ENCODE peak calls at places on chromosomes 2 and 18, in nine cellular contexts. One of them, this sample, is unnamed.

GRCh38 chr2:148813603-148814065 is 61.4 kb upstream of the KIF5C start:
- DNase-seq in RWPE1: no peak
- DNase-seq in left ventricle myocardium inferior: no peak
- DNase-seq in CD8-positive, alpha-beta T cell: peak; percentile 66
- DNase-seq in A172: no peak
- DNase-seq in activated naive CD8-positive, alpha-beta T cell treated with anti-CD3 and anti-CD28 coated beads, Interleukin-2, amount 50 U/mL, for 24 hours: peak; percentile 68
- DNase-seq in PC-9: no peak
- DNase-seq in activated CD4-positive, alpha-beta T cell treated with anti-CD3 and anti-CD28 coated beads for 36 hours: peak; percentile 88
- DNase-seq in effector memory CD8-positive, alpha-beta T cell: peak; percentile 63
- DNase-seq in this sample: no peak

GRCh38 chr2:210480079-210480478 is 3.5 kb upstream of the LANCL1 start:
- DNase-seq in RWPE1: no peak
- DNase-seq in left ventricle myocardium inferior: no peak
- DNase-seq in CD8-positive, alpha-beta T cell: no peak
- DNase-seq in A172: no peak
- DNase-seq in activated naive CD8-positive, alpha-beta T cell treated with anti-CD3 and anti-CD28 coated beads, Interleukin-2, amount 50 U/mL, for 24 hours: no peak
- DNase-seq in PC-9: no peak
- DNase-seq in activated CD4-positive, alpha-beta T cell treated with anti-CD3 and anti-CD28 coated beads for 36 hours: peak; percentile 7
- DNase-seq in effector memory CD8-positive, alpha-beta T cell: no peak
- DNase-seq in this sample: no peak

GRCh38 chr2:235046561-235046960 is 94.7 kb downstream of the SH3BP4 start:
- DNase-seq in RWPE1: no peak
- DNase-seq in left ventricle myocardium inferior: no peak
- DNase-seq in CD8-positive, alpha-beta T cell: no peak
- DNase-seq in A172: no peak
- DNase-seq in activated naive CD8-positive, alpha-beta T cell treated with anti-CD3 and anti-CD28 coated beads, Interleukin-2, amount 50 U/mL, for 24 hours: no peak
- DNase-seq in PC-9: no peak
- DNase-seq in activated CD4-positive, alpha-beta T cell treated with anti-CD3 and anti-CD28 coated beads for 36 hours: no peak
- DNase-seq in effector memory CD8-positive, alpha-beta T cell: no peak
- DNase-seq in this sample: no peak

GRCh38 chr2:188378551-188378950 is 86.9 kb downstream of the GULP1 start:
- DNase-seq in RWPE1: no peak
- DNase-seq in left ventricle myocardium inferior: no peak
- DNase-seq in CD8-positive, alpha-beta T cell: no peak
- DNase-seq in A172: no peak
- DNase-seq in activated naive CD8-positive, alpha-beta T cell treated with anti-CD3 and anti-CD28 coated beads, Interleukin-2, amount 50 U/mL, for 24 hours: no peak
- DNase-seq in PC-9: no peak
- DNase-seq in activated CD4-positive, alpha-beta T cell treated with anti-CD3 and anti-CD28 coated beads for 36 hours: no peak
- DNase-seq in effector memory CD8-positive, alpha-beta T cell: no peak
- DNase-seq in this sample: no peak

GRCh38 chr18:73549236-73549635 is 598.4 kb downstream of the FBXO15 start:
- DNase-seq in RWPE1: no peak
- DNase-seq in left ventricle myocardium inferior: no peak
- DNase-seq in CD8-positive, alpha-beta T cell: no peak
- DNase-seq in A172: no peak
- DNase-seq in activated naive CD8-positive, alpha-beta T cell treated with anti-CD3 and anti-CD28 coated beads, Interleukin-2, amount 50 U/mL, for 24 hours: no peak
- DNase-seq in PC-9: no peak
- DNase-seq in activated CD4-positive, alpha-beta T cell treated with anti-CD3 and anti-CD28 coated beads for 36 hours: no peak
- DNase-seq in effector memory CD8-positive, alpha-beta T cell: no peak
- DNase-seq in this sample: no peak

GRCh38 chr2:231646471-231646870 is 53.8 kb downstream of the TEX44 start:
- DNase-seq in RWPE1: no peak
- DNase-seq in left ventricle myocardium inferior: no peak
- DNase-seq in CD8-positive, alpha-beta T cell: no peak
- DNase-seq in A172: no peak
- DNase-seq in activated naive CD8-positive, alpha-beta T cell treated with anti-CD3 and anti-CD28 coated beads, Interleukin-2, amount 50 U/mL, for 24 hours: no peak
- DNase-seq in PC-9: peak; percentile 79
- DNase-seq in activated CD4-positive, alpha-beta T cell treated with anti-CD3 and anti-CD28 coated beads for 36 hours: no peak
- DNase-seq in effector memory CD8-positive, alpha-beta T cell: no peak
- DNase-seq in this sample: peak; percentile 90

GRCh38 chr2:36360063-36360462 is 4.5 kb downstream of the CRIM1 start:
- DNase-seq in RWPE1: no peak
- DNase-seq in left ventricle myocardium inferior: no peak
- DNase-seq in CD8-positive, alpha-beta T cell: no peak
- DNase-seq in A172: no peak
- DNase-seq in activated naive CD8-positive, alpha-beta T cell treated with anti-CD3 and anti-CD28 coated beads, Interleukin-2, amount 50 U/mL, for 24 hours: no peak
- DNase-seq in PC-9: peak; percentile 84
- DNase-seq in activated CD4-positive, alpha-beta T cell treated with anti-CD3 and anti-CD28 coated beads for 36 hours: no peak
- DNase-seq in effector memory CD8-positive, alpha-beta T cell: no peak
- DNase-seq in this sample: peak; percentile 90

GRCh38 chr18:22166070-22166972 is 3.1 kb upstream of the GATA6 start:
- DNase-seq in RWPE1: no peak
- DNase-seq in left ventricle myocardium inferior: peak; percentile 67
- DNase-seq in CD8-positive, alpha-beta T cell: no peak
- DNase-seq in A172: no peak
- DNase-seq in activated naive CD8-positive, alpha-beta T cell treated with anti-CD3 and anti-CD28 coated beads, Interleukin-2, amount 50 U/mL, for 24 hours: no peak
- DNase-seq in PC-9: no peak
- DNase-seq in activated CD4-positive, alpha-beta T cell treated with anti-CD3 and anti-CD28 coated beads for 36 hours: no peak
- DNase-seq in effector memory CD8-positive, alpha-beta T cell: no peak
- DNase-seq in this sample: no peak

GRCh38 chr2:190376083-190376482 is 32.1 kb upstream of the MFSD6 start:
- DNase-seq in RWPE1: no peak
- DNase-seq in left ventricle myocardium inferior: no peak
- DNase-seq in CD8-positive, alpha-beta T cell: no peak
- DNase-seq in A172: no peak
- DNase-seq in activated naive CD8-positive, alpha-beta T cell treated with anti-CD3 and anti-CD28 coated beads, Interleukin-2, amount 50 U/mL, for 24 hours: no peak
- DNase-seq in PC-9: no peak
- DNase-seq in activated CD4-positive, alpha-beta T cell treated with anti-CD3 and anti-CD28 coated beads for 36 hours: no peak
- DNase-seq in effector memory CD8-positive, alpha-beta T cell: no peak
- DNase-seq in this sample: no peak

GRCh38 chr2:45981388-45981930 is 315.7 kb upstream of the EPAS1 start:
- DNase-seq in RWPE1: no peak
- DNase-seq in left ventricle myocardium inferior: no peak
- DNase-seq in CD8-positive, alpha-beta T cell: no peak
- DNase-seq in A172: no peak
- DNase-seq in activated naive CD8-positive, alpha-beta T cell treated with anti-CD3 and anti-CD28 coated beads, Interleukin-2, amount 50 U/mL, for 24 hours: no peak
- DNase-seq in PC-9: no peak
- DNase-seq in activated CD4-positive, alpha-beta T cell treated with anti-CD3 and anti-CD28 coated beads for 36 hours: no peak
- DNase-seq in effector memory CD8-positive, alpha-beta T cell: no peak
- DNase-seq in this sample: no peak

GRCh38 chr2:237209885-237210284 is 124.2 kb downstream of the COPS8 start:
- DNase-seq in RWPE1: no peak
- DNase-seq in left ventricle myocardium inferior: no peak
- DNase-seq in CD8-positive, alpha-beta T cell: no peak
- DNase-seq in A172: no peak
- DNase-seq in activated naive CD8-positive, alpha-beta T cell treated with anti-CD3 and anti-CD28 coated beads, Interleukin-2, amount 50 U/mL, for 24 hours: no peak
- DNase-seq in PC-9: no peak
- DNase-seq in activated CD4-positive, alpha-beta T cell treated with anti-CD3 and anti-CD28 coated beads for 36 hours: no peak
- DNase-seq in effector memory CD8-positive, alpha-beta T cell: no peak
- DNase-seq in this sample: no peak

GRCh38 chr18:2240311-2240705 is 331.0 kb downstream of the METTL4 start:
- DNase-seq in RWPE1: no peak
- DNase-seq in left ventricle myocardium inferior: no peak
- DNase-seq in CD8-positive, alpha-beta T cell: no peak
- DNase-seq in A172: no peak
- DNase-seq in activated naive CD8-positive, alpha-beta T cell treated with anti-CD3 and anti-CD28 coated beads, Interleukin-2, amount 50 U/mL, for 24 hours: no peak
- DNase-seq in PC-9: no peak
- DNase-seq in activated CD4-positive, alpha-beta T cell treated with anti-CD3 and anti-CD28 coated beads for 36 hours: no peak
- DNase-seq in effector memory CD8-positive, alpha-beta T cell: no peak
- DNase-seq in this sample: no peak

GRCh38 chr2:157441072-157441454 is 2.8 kb downstream of the CYTIP start:
- DNase-seq in RWPE1: no peak
- DNase-seq in left ventricle myocardium inferior: no peak
- DNase-seq in CD8-positive, alpha-beta T cell: no peak
- DNase-seq in A172: no peak
- DNase-seq in activated naive CD8-positive, alpha-beta T cell treated with anti-CD3 and anti-CD28 coated beads, Interleukin-2, amount 50 U/mL, for 24 hours: no peak
- DNase-seq in PC-9: no peak
- DNase-seq in activated CD4-positive, alpha-beta T cell treated with anti-CD3 and anti-CD28 coated beads for 36 hours: no peak
- DNase-seq in effector memory CD8-positive, alpha-beta T cell: peak; percentile 41
- DNase-seq in this sample: peak; percentile 42

GRCh38 chr2:216792222-216793001 is 67.5 kb downstream of the TNP1 start:
- DNase-seq in RWPE1: peak; percentile 36
- DNase-seq in left ventricle myocardium inferior: peak; percentile 41
- DNase-seq in CD8-positive, alpha-beta T cell: no peak
- DNase-seq in A172: no peak
- DNase-seq in activated naive CD8-positive, alpha-beta T cell treated with anti-CD3 and anti-CD28 coated beads, Interleukin-2, amount 50 U/mL, for 24 hours: no peak
- DNase-seq in PC-9: peak; percentile 87
- DNase-seq in activated CD4-positive, alpha-beta T cell treated with anti-CD3 and anti-CD28 coated beads for 36 hours: no peak
- DNase-seq in effector memory CD8-positive, alpha-beta T cell: no peak
- DNase-seq in this sample: peak; percentile 72

GRCh38 chr18:59593291-59593717 is 103.9 kb downstream of the CCBE1 start:
- DNase-seq in RWPE1: no peak
- DNase-seq in left ventricle myocardium inferior: no peak
- DNase-seq in CD8-positive, alpha-beta T cell: no peak
- DNase-seq in A172: no peak
- DNase-seq in activated naive CD8-positive, alpha-beta T cell treated with anti-CD3 and anti-CD28 coated beads, Interleukin-2, amount 50 U/mL, for 24 hours: no peak
- DNase-seq in PC-9: no peak
- DNase-seq in activated CD4-positive, alpha-beta T cell treated with anti-CD3 and anti-CD28 coated beads for 36 hours: no peak
- DNase-seq in effector memory CD8-positive, alpha-beta T cell: no peak
- DNase-seq in this sample: no peak

GRCh38 chr18:25058520-25058919 is 293.4 kb downstream of the ZNF521 start:
- DNase-seq in RWPE1: no peak
- DNase-seq in left ventricle myocardium inferior: no peak
- DNase-seq in CD8-positive, alpha-beta T cell: no peak
- DNase-seq in A172: no peak
- DNase-seq in activated naive CD8-positive, alpha-beta T cell treated with anti-CD3 and anti-CD28 coated beads, Interleukin-2, amount 50 U/mL, for 24 hours: no peak
- DNase-seq in PC-9: no peak
- DNase-seq in activated CD4-positive, alpha-beta T cell treated with anti-CD3 and anti-CD28 coated beads for 36 hours: peak; percentile 5
- DNase-seq in effector memory CD8-positive, alpha-beta T cell: no peak
- DNase-seq in this sample: no peak

This sample was measured in trophoblast cell.